ENCODE peak calls at places on chromosome 10, in four cellular contexts. S is HCT116, I is K562, E is H1. M is an unnamed sample.

GRCh38 chr10:21296575-21297355 is 228.7 kb downstream of the SKIDA1 start:
- DNase-seq in S (no peak), I (no peak), E (no peak), M (no peak)

GRCh38 chr10:29736325-29737208 is 101.8 kb upstream of the SVIL start:
- DNase-seq in S (no peak), I (no peak), E (peak; percentile 74), M (no peak)

GRCh38 chr10:34768261-34768971 is 46.7 kb downstream of the PARD3 start:
- DNase-seq in S (no peak), I (no peak), E (no peak), M (no peak)

GRCh38 chr10:30437039-30437781 is 3.2 kb downstream of the MAP3K8 start:
- DNase-seq in S (no peak), I (peak; percentile 91), E (no peak), M (no peak)

GRCh38 chr10:37643187-37643586 is 214.2 kb downstream of the ZNF248 start:
- DNase-seq in S (no peak), I (no peak), E (no peak), M (no peak)

GRCh38 chr10:117257701-117258100 is 16.8 kb downstream of the SLC18A2 start:
- DNase-seq in S (no peak), I (no peak), E (peak; percentile 31), M (no peak)

GRCh38 chr10:24262929-24263653 is 54.2 kb downstream of the KIAA1217 start:
- DNase-seq in S (no peak), I (no peak), E (no peak), M (no peak)

GRCh38 chr10:114698271-114699185 is 40.5 kb upstream of the ABLIM1 start:
- DNase-seq in S (no peak), I (no peak), E (no peak), M (no peak)

GRCh38 chr10:59006511-59007306 is 169.7 kb upstream of the PHYHIPL start:
- DNase-seq in S (no peak), I (no peak), E (no peak), M (no peak)

GRCh38 chr10:129918401-129918800 is 45.7 kb downstream of the EBF3 start:
- DNase-seq in S (no peak), I (no peak), E (no peak), M (no peak)

GRCh38 chr10:29784175-29784773 is 149.5 kb upstream of the SVIL start:
- DNase-seq in S (peak; percentile 73), I (no peak), E (no peak), M (no peak)

GRCh38 chr10:114374141-114374791 is 30.0 kb downstream of the AFAP1L2 start:
- DNase-seq in S (no peak), I (no peak), E (no peak), M (no peak)

GRCh38 chr10:28798964-28799363 is 121.6 kb downstream of the BAMBI start:
- DNase-seq in S (no peak), I (no peak), E (no peak), M (no peak)

GRCh38 chr10:32244011-32244410 is 102.9 kb downstream of the EPC1 start:
- DNase-seq in S (no peak), I (no peak), E (no peak), M (no peak)

GRCh38 chr10:32241946-32242345 is 105.0 kb downstream of the EPC1 start:
- DNase-seq in S (no peak), I (no peak), E (no peak), M (no peak)

GRCh38 chr10:32237644-32238345 is 109.2 kb downstream of the EPC1 start:
- DNase-seq in S (no peak), I (no peak), E (no peak), M (no peak)

GRCh38 chr10:32244421-32245207 is 102.3 kb downstream of the EPC1 start:
- DNase-seq in S (no peak), I (no peak), E (no peak), M (no peak)

GRCh38 chr10:32239770-32240169 is 107.2 kb downstream of the EPC1 start:
- DNase-seq in S (no peak), I (no peak), E (no peak), M (no peak)
- TF ChIP-seq EGR1 in S (no peak), I (no peak), E (no peak), M (no peak)

GRCh38 chr10:124174071-124174566 is 80.7 kb upstream of the CHST15 start:
- DNase-seq in S (no peak), I (no peak), E (no peak), M (no peak)
- TF ChIP-seq CEBPB in S (no peak), I (no peak), E (no peak), M (no peak)

GRCh38 chr10:103697787-103698186 is 157.6 kb downstream of the SH3PXD2A start:
- DNase-seq in S (no peak), I (no peak), E (no peak), M (no peak)
- TF ChIP-seq EGR1 in S (no peak), I (no peak), E (no peak), M (no peak)

GRCh38 chr10:7007575-7008190 is 403.2 kb downstream of the SFMBT2 start:
- DNase-seq in S (no peak), I (peak; percentile 83), E (no peak), M (no peak)
- TF ChIP-seq CEBPB in S (no peak), I (no peak), E (no peak), M (no peak)

GRCh38 chr10:78200686-78201085 is 167.0 kb downstream of the RPS24 start:
- DNase-seq in S (no peak), I (no peak), E (no peak), M (no peak)

GRCh38 chr10:78197628-78198272 is 164.1 kb downstream of the RPS24 start:
- DNase-seq in S (no peak), I (no peak), E (no peak), M (no peak)

GRCh38 chr10:78202386-78202785 is 168.7 kb downstream of the RPS24 start:
- DNase-seq in S (no peak), I (no peak), E (no peak), M (no peak)

GRCh38 chr10:78199019-78199418 is 165.4 kb downstream of the RPS24 start:
- DNase-seq in S (no peak), I (no peak), E (no peak), M (no peak)

DNA sequence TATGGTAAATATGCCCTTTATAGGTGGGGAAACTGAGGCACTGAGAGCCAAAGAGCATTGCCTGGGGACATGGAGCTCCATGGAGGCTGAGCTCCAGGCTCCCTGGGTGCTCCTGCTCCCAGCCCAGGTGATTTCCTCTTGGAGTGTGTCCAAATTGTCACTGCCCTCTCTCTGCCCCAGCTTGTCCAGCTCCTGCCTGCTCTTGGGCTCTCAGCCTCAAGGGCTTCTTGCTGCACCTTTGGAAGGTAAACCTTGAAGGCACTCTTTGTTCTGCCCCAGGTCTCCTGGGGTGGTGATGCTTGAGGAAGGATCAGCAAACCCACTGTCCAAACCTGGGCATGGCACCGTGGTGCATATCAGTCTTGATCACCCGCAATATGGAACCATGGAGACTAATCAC is 166.1 kb downstream of the RPS24 start:
- DNase-seq in S (no peak), I (no peak), E (no peak), M (no peak)
- TF ChIP-seq EGR1 in S (no peak), I (no peak), E (no peak), M (no peak)

GRCh38 chr10:48450811-48451466 is 144.5 kb downstream of the MAPK8 start:
- DNase-seq in S (no peak), I (no peak), E (peak; percentile 42), M (no peak)

GRCh38 chr10:48449501-48450232 is 143.2 kb downstream of the MAPK8 start:
- DNase-seq in S (no peak), I (no peak), E (peak; percentile 36), M (no peak)

GRCh38 chr10:48448796-48449195 is 142.3 kb downstream of the MAPK8 start:
- DNase-seq in S (no peak), I (no peak), E (peak; percentile 35), M (no peak)

GRCh38 chr10:48451969-48452878 is 145.7 kb downstream of the MAPK8 start:
- DNase-seq in S (no peak), I (no peak), E (peak; percentile 33), M (no peak)

GRCh38 chr10:48450233-48450810 is 143.8 kb downstream of the MAPK8 start:
- DNase-seq in S (no peak), I (no peak), E (peak; percentile 42), M (no peak)
- TF ChIP-seq CEBPB in S (no peak), I (no peak), E (no peak), M (no peak)

DNA sequence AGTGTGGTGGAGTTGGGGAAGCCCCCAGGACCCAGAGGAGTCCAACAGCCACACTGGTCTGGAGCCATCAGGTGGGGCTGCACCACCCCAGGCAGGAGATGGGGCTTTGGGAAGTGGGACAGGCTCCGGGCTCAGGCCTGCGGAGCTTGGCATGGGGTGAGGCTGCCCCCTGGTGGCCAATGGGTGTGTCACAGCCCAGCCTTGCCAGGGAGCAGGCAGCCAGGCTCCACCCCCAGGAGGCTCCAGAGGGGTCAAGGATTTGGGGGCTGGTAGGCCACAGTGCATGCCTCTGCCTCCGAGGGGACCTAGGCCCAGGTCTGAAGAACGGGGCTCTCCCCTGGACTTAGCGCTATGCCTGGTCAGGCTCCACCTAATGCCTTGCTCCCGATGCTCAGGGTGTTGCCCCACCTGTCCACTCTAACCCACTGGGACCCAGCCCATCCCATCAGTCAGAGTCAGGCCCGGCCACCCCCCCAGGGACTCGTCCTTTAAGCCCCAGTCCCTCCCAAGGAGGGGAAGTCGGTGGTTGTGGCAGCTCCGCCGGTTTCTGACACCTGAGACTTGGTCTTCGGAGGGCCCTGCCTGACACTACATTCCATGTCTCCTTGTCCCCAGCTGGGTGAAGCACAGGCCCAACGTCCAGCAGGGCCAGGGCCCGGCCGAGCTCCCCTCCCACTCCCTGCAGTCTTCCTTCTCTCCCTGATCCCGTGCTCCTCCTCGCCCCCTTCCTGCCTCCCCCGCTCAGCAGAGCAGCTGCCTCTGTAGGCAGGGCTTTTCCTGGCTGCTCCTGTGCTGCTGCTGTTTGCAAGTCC is 11.3 kb upstream of the SAMD8 start:
- DNase-seq in S (peak; percentile 48), I (peak; percentile 85), E (peak; percentile 99), M (no peak)
- TF ChIP-seq EGR1 in S (no peak), I (no peak), E (no peak), M (no peak)

M was measured in GM12878.